ENCODE peak calls at places on chromosomes 12 and 14, in four cellular contexts. B, I, U and A are unnamed samples.

GRCh38 chr12:15899282-15899870 is 11.8 kb upstream of the DERA start:
- DNase-seq in B (no peak), U (no peak), I (no peak), A (no peak)

GRCh38 chr12:92065018-92065499 is 80.6 kb downstream of the BTG1 start:
- DNase-seq in B (no peak), I (no peak), U (no peak), A (no peak)

GRCh38 chr12:66156654-66157053 is 13.1 kb downstream of the TMBIM4 start:
- DNase-seq in B (no peak), U (no peak), I (no peak), A (no peak)

GRCh38 chr12:128789356-128789929 is 34.3 kb downstream of the SLC15A4 start:
- DNase-seq in B (no peak), I (no peak), U (no peak), A (no peak)

GRCh38 chr14:36028218-36028617 is 148.3 kb downstream of the PTCSC3 start:
- DNase-seq in B (no peak), I (no peak), U (no peak), A (no peak)

GRCh38 chr14:88490168-88490567 is 64.6 kb downstream of the PTPN21 start:
- DNase-seq in B (no peak), I (no peak), U (no peak), A (no peak)

GRCh38 chr14:99266181-99267178 is 5.5 kb downstream of the BCL11B start:
- DNase-seq in B (peak), I (peak), U (peak), A (no peak)

GRCh38 chr12:125775507-125775906 is 710.3 kb downstream of the AACS start:
- DNase-seq in U (no peak), I (no peak), B (no peak), A (no peak)

GRCh38 chr12:92640686-92641085 is 62.1 kb upstream of the PLEKHG7 start:
- DNase-seq in I (no peak), B (no peak), U (no peak), A (no peak)

GRCh38 chr12:91902860-91903683 is 242.6 kb downstream of the BTG1 start:
- DNase-seq in I (peak), U (no peak), B (no peak), A (no peak)

GRCh38 chr12:79441534-79441933 is 249.2 kb downstream of the PAWR start:
- DNase-seq in I (no peak), B (no peak), U (no peak), A (no peak)

GRCh38 chr12:120820885-120821510 is 83.2 kb downstream of the SPPL3 start:
- DNase-seq in I (no peak), U (no peak), B (no peak), A (no peak)

GRCh38 chr12:114711689-114712152 is 27.7 kb upstream of the TBX3 start:
- DNase-seq in B (no peak), U (no peak), I (no peak), A (no peak)

GRCh38 chr12:243381-243780 is 19.3 kb downstream of the SLC6A13 start:
- DNase-seq in B (no peak), U (no peak), I (no peak), A (no peak)

GRCh38 chr12:57539134-57539768 is 7.7 kb downstream of the DCTN2 start:
- DNase-seq in B (no peak), U (no peak), I (no peak), A (no peak)

GRCh38 chr14:51609987-51610283 is 41.8 kb upstream of the FRMD6 start:
- DNase-seq in B (no peak), U (no peak), I (peak), A (no peak)

GRCh38 chr12:15274561-15274967 is 47.7 kb upstream of the PTPRO start:
- DNase-seq in U (no peak), B (no peak), I (no peak), A (no peak)

GRCh38 chr12:117580718-117581062 is 219.3 kb upstream of the NOS1 start:
- DNase-seq in U (peak), I (no peak), B (no peak), A (no peak)

GRCh38 chr14:87797001-87797400 is 196.0 kb downstream of the GALC start:
- DNase-seq in I (no peak), U (no peak), B (no peak), A (no peak)

GRCh38 chr14:70782361-70782760 is 27.0 kb downstream of the MAP3K9 start:
- DNase-seq in B (no peak), I (peak), U (no peak), A (peak)

GRCh38 chr14:51816031-51816430 is 44.4 kb upstream of the GNG2 start:
- DNase-seq in B (no peak), U (no peak), I (no peak), A (no peak)

GRCh38 chr14:73457050-73457934 is 1.1 kb downstream of the NUMB start:
- DNase-seq in I (no peak), B (no peak), U (peak), A (no peak)

GRCh38 chr14:34872822-34873590 is 2.2 kb downstream of the BAZ1A start:
- DNase-seq in B (no peak), U (no peak), I (no peak), A (no peak)

GRCh38 chr14:101876539-101876938 is 87.8 kb upstream of the DYNC1H1 start:
- DNase-seq in U (peak), I (no peak), B (no peak), A (no peak)

GRCh38 chr14:94532462-94532861 is 23.2 kb upstream of the SERPINA12 start:
- DNase-seq in U (no peak), B (no peak), I (no peak), A (no peak)

GRCh38 chr12:108856428-108857157 is 790 bp downstream of the SSH1 start:
- DNase-seq in U (peak), B (no peak), I (peak), A (no peak)

GRCh38 chr12:116604883-116605641 is 45.9 kb downstream of the MAP1LC3B2 start:
- DNase-seq in I (no peak), B (no peak), U (no peak), A (no peak)

GRCh38 chr12:6370994-6371754 is 4.2 kb downstream of the SCNN1A start:
- DNase-seq in U (peak), I (peak), B (peak), A (peak)

GRCh38 chr14:88554458-88555286 is at the start of gene PTPN21:
- DNase-seq in I (peak), B (peak), U (peak), A (no peak)

GRCh38 chr12:124036117-124037109 is 63.4 kb downstream of the ZNF664 start:
- DNase-seq in U (no peak), B (peak), I (peak), A (no peak)

GRCh38 chr12:2318286-2318685 is 265.5 kb downstream of the CACNA1C start:
- DNase-seq in B (no peak), I (no peak), U (no peak), A (no peak)

GRCh38 chr12:120397827-120398563 is 29.0 kb upstream of the MSI1 start:
- DNase-seq in B (no peak), I (no peak), U (no peak), A (no peak)

GRCh38 chr12:67989184-67989965 is at the start of gene IFNG-AS1:
- DNase-seq in I (no peak), B (no peak), U (no peak), A (no peak)

GRCh38 chr12:25373396-25373795 is 122.7 kb upstream of the KRAS start:
- DNase-seq in I (no peak), U (no peak), B (no peak), A (no peak)

GRCh38 chr14:91177073-91177796 is 63.4 kb downstream of the DGLUCY start:
- DNase-seq in U (peak), I (peak), B (peak), A (peak)

GRCh38 chr14:82153689-82154088 is 620.0 kb upstream of the SEL1L start:
- DNase-seq in I (no peak), B (no peak), U (no peak), A (no peak)

GRCh38 chr12:10301103-10301502 is 6.6 kb upstream of the KLRD1 start:
- DNase-seq in U (no peak), I (peak), B (no peak), A (peak)